ENCODE peak calls at places on chromosomes 3 and 15, in nine cellular contexts. One of them, this sample, is unnamed.

GRCh38 chr15:60507596-60508424 is 28.9 kb upstream of the ICE2 start:
- DNase-seq in cardiac fibroblast: peak; percentile 79
- DNase-seq in GM13976: peak; percentile 72
- DNase-seq in mammary epithelial cell: peak; percentile 68
- DNase-seq in nephron progenitor cell: peak; percentile 33
- DNase-seq in adrenal gland: peak; percentile 44
- DNase-seq in endothelial cell: peak; percentile 40
- DNase-seq in RWPE1: peak; percentile 66
- DNase-seq in dorsolateral prefrontal cortex: peak; percentile 46
- DNase-seq in this sample: peak; percentile 70

GRCh38 chr3:154149286-154149685 is 28.1 kb downstream of the ARHGEF26 start:
- DNase-seq in nephron progenitor cell: no peak
- DNase-seq in adrenal gland: no peak
- DNase-seq in endothelial cell: no peak
- DNase-seq in GM13976: no peak
- DNase-seq in cardiac fibroblast: no peak
- DNase-seq in dorsolateral prefrontal cortex: no peak
- DNase-seq in mammary epithelial cell: no peak
- DNase-seq in RWPE1: no peak
- DNase-seq in this sample: no peak

GRCh38 chr3:67329358-67329757 is 325.1 kb downstream of the SUCLG2 start:
- DNase-seq in endothelial cell: no peak
- DNase-seq in mammary epithelial cell: no peak
- DNase-seq in RWPE1: no peak
- DNase-seq in adrenal gland: no peak
- DNase-seq in nephron progenitor cell: no peak
- DNase-seq in cardiac fibroblast: no peak
- DNase-seq in dorsolateral prefrontal cortex: no peak
- DNase-seq in GM13976: no peak
- DNase-seq in this sample: no peak

GRCh38 chr3:113245775-113246174 is 34.4 kb downstream of the BOC start:
- DNase-seq in dorsolateral prefrontal cortex: no peak
- DNase-seq in adrenal gland: no peak
- DNase-seq in RWPE1: no peak
- DNase-seq in cardiac fibroblast: peak; percentile 42
- DNase-seq in GM13976: no peak
- DNase-seq in mammary epithelial cell: no peak
- DNase-seq in endothelial cell: no peak
- DNase-seq in nephron progenitor cell: no peak
- DNase-seq in this sample: no peak

GRCh38 chr3:57709559-57709958 is 16.7 kb upstream of the DENND6A start:
- DNase-seq in cardiac fibroblast: no peak
- DNase-seq in mammary epithelial cell: peak; percentile 66
- DNase-seq in GM13976: no peak
- DNase-seq in endothelial cell: no peak
- DNase-seq in nephron progenitor cell: no peak
- DNase-seq in RWPE1: peak; percentile 9
- DNase-seq in dorsolateral prefrontal cortex: no peak
- DNase-seq in adrenal gland: no peak
- DNase-seq in this sample: no peak

GRCh38 chr3:5250467-5251195 is 63.1 kb downstream of the EDEM1 start:
- DNase-seq in dorsolateral prefrontal cortex: no peak
- DNase-seq in adrenal gland: no peak
- DNase-seq in GM13976: no peak
- DNase-seq in endothelial cell: no peak
- DNase-seq in mammary epithelial cell: peak; percentile 29
- DNase-seq in RWPE1: no peak
- DNase-seq in cardiac fibroblast: peak; percentile 28
- DNase-seq in nephron progenitor cell: no peak
- DNase-seq in this sample: no peak

GRCh38 chr15:37860896-37861295 is 73.5 kb upstream of the TMCO5A start:
- DNase-seq in GM13976: no peak
- DNase-seq in adrenal gland: no peak
- DNase-seq in mammary epithelial cell: no peak
- DNase-seq in RWPE1: no peak
- DNase-seq in cardiac fibroblast: no peak
- DNase-seq in nephron progenitor cell: no peak
- DNase-seq in endothelial cell: no peak
- DNase-seq in dorsolateral prefrontal cortex: no peak
- DNase-seq in this sample: no peak

GRCh38 chr3:50687127-50687751 is 12.5 kb downstream of the DOCK3 start:
- DNase-seq in cardiac fibroblast: no peak
- DNase-seq in dorsolateral prefrontal cortex: peak; percentile 41
- DNase-seq in mammary epithelial cell: no peak
- DNase-seq in adrenal gland: no peak
- DNase-seq in RWPE1: no peak
- DNase-seq in nephron progenitor cell: no peak
- DNase-seq in GM13976: no peak
- DNase-seq in endothelial cell: no peak
- DNase-seq in this sample: no peak

GRCh38 chr15:67178569-67179210 is 75.8 kb downstream of the AAGAB start:
- DNase-seq in mammary epithelial cell: peak; percentile 84
- DNase-seq in dorsolateral prefrontal cortex: no peak
- DNase-seq in GM13976: no peak
- DNase-seq in nephron progenitor cell: no peak
- DNase-seq in RWPE1: no peak
- DNase-seq in adrenal gland: no peak
- DNase-seq in endothelial cell: no peak
- DNase-seq in cardiac fibroblast: peak; percentile 96
- DNase-seq in this sample: no peak

GRCh38 chr3:138072816-138073215 is 42.6 kb downstream of the DZIP1L start:
- DNase-seq in RWPE1: no peak
- DNase-seq in dorsolateral prefrontal cortex: no peak
- DNase-seq in endothelial cell: no peak
- DNase-seq in cardiac fibroblast: no peak
- DNase-seq in GM13976: no peak
- DNase-seq in mammary epithelial cell: no peak
- DNase-seq in adrenal gland: no peak
- DNase-seq in nephron progenitor cell: no peak
- DNase-seq in this sample: peak; percentile 77

DNA sequence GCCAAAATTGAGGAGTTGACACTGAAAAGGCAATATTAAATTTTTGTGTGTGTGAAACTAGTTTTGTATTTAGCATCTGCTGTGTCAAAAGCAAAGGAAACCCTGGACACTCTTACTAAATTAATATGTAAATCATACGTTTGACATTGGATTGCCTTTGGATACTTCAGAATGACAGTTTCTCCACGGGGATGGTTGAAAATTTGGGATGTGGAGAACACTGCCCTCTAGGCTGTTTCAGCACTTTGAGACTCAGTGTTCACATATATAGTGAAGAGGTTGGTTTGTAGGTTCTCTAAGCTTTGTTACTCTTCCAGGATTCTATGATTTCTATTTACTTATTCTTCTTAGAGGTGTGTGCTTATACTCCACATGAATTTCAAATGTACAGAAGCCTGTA is 3.0 kb downstream of the ROBO2 start:
- DNase-seq in mammary epithelial cell: no peak
- DNase-seq in RWPE1: no peak
- DNase-seq in cardiac fibroblast: no peak
- DNase-seq in endothelial cell: no peak
- DNase-seq in dorsolateral prefrontal cortex: peak; percentile 24
- DNase-seq in nephron progenitor cell: no peak
- DNase-seq in adrenal gland: no peak
- DNase-seq in GM13976: no peak
- DNase-seq in this sample: no peak
- TF ChIP-seq CTCF in mammary epithelial cell: peak; percentile 6
- TF ChIP-seq CTCF in RWPE1: no peak
- TF ChIP-seq CTCF in cardiac fibroblast: no peak
- TF ChIP-seq CTCF in endothelial cell: no peak
- TF ChIP-seq CTCF in dorsolateral prefrontal cortex: no peak
- TF ChIP-seq CTCF in nephron progenitor cell: peak; percentile 26
- TF ChIP-seq CTCF in adrenal gland: no peak
- TF ChIP-seq CTCF in GM13976: no peak
- TF ChIP-seq CTCF in this sample: peak; percentile 65

DNA sequence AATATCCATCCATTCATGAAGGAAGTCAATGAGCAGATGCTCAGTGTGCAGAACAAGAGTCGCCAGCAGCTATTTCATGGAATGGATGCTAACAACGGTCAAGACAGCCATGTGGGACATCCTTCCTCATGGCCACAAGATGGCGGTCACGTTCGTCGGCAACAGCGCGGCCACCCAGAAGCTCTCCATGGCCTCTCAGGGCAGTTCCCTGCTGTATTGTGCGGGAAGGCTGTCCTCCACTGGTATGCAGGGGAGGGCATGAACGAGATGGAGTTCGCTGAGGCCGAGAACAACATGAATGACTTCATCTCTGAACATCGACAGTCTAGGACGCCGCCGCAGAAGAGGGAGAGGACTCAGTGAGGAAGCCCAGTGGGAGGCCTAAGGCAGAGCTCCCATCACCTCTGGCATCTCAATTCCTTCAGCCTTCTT is 208.3 kb downstream of the TJP1 start:
- DNase-seq in dorsolateral prefrontal cortex: no peak
- DNase-seq in nephron progenitor cell: no peak
- DNase-seq in RWPE1: peak; percentile 34
- DNase-seq in cardiac fibroblast: no peak
- DNase-seq in endothelial cell: no peak
- DNase-seq in adrenal gland: no peak
- DNase-seq in GM13976: no peak
- DNase-seq in mammary epithelial cell: no peak
- DNase-seq in this sample: peak; percentile 84
- TF ChIP-seq CTCF in dorsolateral prefrontal cortex: no peak
- TF ChIP-seq CTCF in nephron progenitor cell: peak; percentile 15
- TF ChIP-seq CTCF in RWPE1: peak; percentile 58
- TF ChIP-seq CTCF in cardiac fibroblast: no peak
- TF ChIP-seq CTCF in endothelial cell: no peak
- TF ChIP-seq CTCF in adrenal gland: no peak
- TF ChIP-seq CTCF in GM13976: no peak
- TF ChIP-seq CTCF in mammary epithelial cell: no peak
- TF ChIP-seq CTCF in this sample: peak; percentile 78

GRCh38 chr15:40960926-40961325 is 7.7 kb downstream of the CHAC1 start:
- DNase-seq in mammary epithelial cell: no peak
- DNase-seq in RWPE1: no peak
- DNase-seq in GM13976: no peak
- DNase-seq in endothelial cell: no peak
- DNase-seq in cardiac fibroblast: no peak
- DNase-seq in dorsolateral prefrontal cortex: no peak
- DNase-seq in nephron progenitor cell: no peak
- DNase-seq in adrenal gland: no peak
- DNase-seq in this sample: no peak
- TF ChIP-seq CTCF in mammary epithelial cell: no peak
- TF ChIP-seq CTCF in RWPE1: no peak
- TF ChIP-seq CTCF in GM13976: no peak
- TF ChIP-seq CTCF in endothelial cell: no peak
- TF ChIP-seq CTCF in cardiac fibroblast: no peak
- TF ChIP-seq CTCF in dorsolateral prefrontal cortex: no peak
- TF ChIP-seq CTCF in nephron progenitor cell: no peak
- TF ChIP-seq CTCF in adrenal gland: no peak
- TF ChIP-seq CTCF in this sample: no peak

GRCh38 chr3:42734263-42734860 is 31.8 kb upstream of the HHATL start:
- DNase-seq in endothelial cell: no peak
- DNase-seq in dorsolateral prefrontal cortex: peak; percentile 12
- DNase-seq in nephron progenitor cell: no peak
- DNase-seq in GM13976: no peak
- DNase-seq in adrenal gland: no peak
- DNase-seq in cardiac fibroblast: no peak
- DNase-seq in mammary epithelial cell: no peak
- DNase-seq in RWPE1: no peak
- DNase-seq in this sample: no peak

GRCh38 chr3:42731476-42732195 is 29.0 kb upstream of the HHATL start:
- DNase-seq in adrenal gland: no peak
- DNase-seq in GM13976: no peak
- DNase-seq in mammary epithelial cell: no peak
- DNase-seq in dorsolateral prefrontal cortex: peak; percentile 7
- DNase-seq in cardiac fibroblast: no peak
- DNase-seq in nephron progenitor cell: no peak
- DNase-seq in endothelial cell: no peak
- DNase-seq in RWPE1: no peak
- DNase-seq in this sample: no peak

GRCh38 chr3:42732196-42732828 is 29.7 kb upstream of the HHATL start:
- DNase-seq in RWPE1: no peak
- DNase-seq in nephron progenitor cell: no peak
- DNase-seq in dorsolateral prefrontal cortex: peak; percentile 92
- DNase-seq in GM13976: no peak
- DNase-seq in adrenal gland: no peak
- DNase-seq in endothelial cell: no peak
- DNase-seq in cardiac fibroblast: no peak
- DNase-seq in mammary epithelial cell: no peak
- DNase-seq in this sample: peak; percentile 41

GRCh38 chr3:42733501-42734262 is 31.1 kb upstream of the HHATL start:
- DNase-seq in RWPE1: no peak
- DNase-seq in endothelial cell: no peak
- DNase-seq in cardiac fibroblast: no peak
- DNase-seq in mammary epithelial cell: no peak
- DNase-seq in adrenal gland: no peak
- DNase-seq in GM13976: no peak
- DNase-seq in dorsolateral prefrontal cortex: peak; percentile 79
- DNase-seq in nephron progenitor cell: no peak
- DNase-seq in this sample: peak; percentile 58

DNA sequence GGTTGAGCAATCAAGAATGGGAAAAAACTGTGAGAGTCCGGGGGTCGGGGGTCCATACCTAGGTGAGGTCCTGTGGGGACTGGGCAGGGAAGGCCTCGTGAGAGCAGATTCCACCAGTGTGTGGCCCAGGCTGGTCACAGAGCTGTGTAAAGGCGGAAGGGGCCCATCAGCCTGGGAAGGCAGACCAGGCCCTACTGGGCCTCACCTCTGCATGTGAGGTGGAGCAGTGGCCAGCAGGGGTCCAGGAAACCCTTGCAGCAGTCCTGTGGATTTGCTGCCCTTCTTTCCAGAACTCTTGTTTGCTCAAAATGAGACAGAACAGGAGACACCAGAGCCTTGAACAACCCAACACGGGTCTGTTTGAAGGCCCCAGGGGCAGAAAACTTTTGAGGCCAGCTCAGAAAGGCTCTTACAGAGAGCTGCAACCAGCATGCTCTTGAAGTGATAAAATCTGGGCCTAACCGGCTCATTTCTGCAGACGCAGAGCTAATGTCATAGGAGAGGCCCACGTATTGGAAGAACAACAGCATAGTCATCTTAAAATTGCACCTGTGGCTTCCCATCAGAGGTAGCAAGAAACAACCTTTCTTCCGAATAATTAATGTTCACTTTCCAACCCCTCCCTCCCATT is 30.3 kb upstream of the HHATL start:
- DNase-seq in mammary epithelial cell: no peak
- DNase-seq in GM13976: no peak
- DNase-seq in endothelial cell: peak; percentile 31
- DNase-seq in RWPE1: no peak
- DNase-seq in dorsolateral prefrontal cortex: peak; percentile 10
- DNase-seq in adrenal gland: no peak
- DNase-seq in nephron progenitor cell: no peak
- DNase-seq in cardiac fibroblast: no peak
- DNase-seq in this sample: peak; percentile 68
- TF ChIP-seq CTCF in mammary epithelial cell: peak; percentile 5
- TF ChIP-seq CTCF in GM13976: no peak
- TF ChIP-seq CTCF in endothelial cell: peak; percentile 20
- TF ChIP-seq CTCF in RWPE1: no peak
- TF ChIP-seq CTCF in dorsolateral prefrontal cortex: no peak
- TF ChIP-seq CTCF in adrenal gland: no peak
- TF ChIP-seq CTCF in nephron progenitor cell: peak; percentile 19
- TF ChIP-seq CTCF in cardiac fibroblast: peak; percentile 12
- TF ChIP-seq CTCF in this sample: peak; percentile 73

DNA sequence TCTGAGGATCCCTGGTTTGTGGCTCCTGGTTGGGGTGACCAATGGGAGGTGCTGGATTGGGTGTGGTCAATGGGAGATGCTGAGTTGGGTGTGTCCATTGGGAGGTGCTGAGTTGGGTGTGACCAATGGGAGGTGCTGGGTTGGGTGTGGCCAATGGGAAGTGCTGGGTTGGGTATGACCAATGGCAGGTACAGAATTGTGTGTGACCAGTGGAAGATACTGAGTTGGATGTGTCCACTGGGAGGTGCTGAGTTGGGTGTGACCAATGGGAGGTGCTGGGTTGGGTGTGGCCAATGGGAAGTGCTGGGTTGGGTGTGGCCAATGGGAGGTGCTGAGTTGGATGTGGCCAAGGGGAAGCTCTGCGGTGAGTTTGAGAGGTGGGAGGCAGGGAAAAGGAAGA is 250.0 kb upstream of the PROK2 start:
- DNase-seq in nephron progenitor cell: no peak
- DNase-seq in dorsolateral prefrontal cortex: no peak
- DNase-seq in RWPE1: no peak
- DNase-seq in endothelial cell: no peak
- DNase-seq in cardiac fibroblast: no peak
- DNase-seq in GM13976: no peak
- DNase-seq in mammary epithelial cell: no peak
- DNase-seq in adrenal gland: no peak
- DNase-seq in this sample: no peak
- TF ChIP-seq CTCF in nephron progenitor cell: no peak
- TF ChIP-seq CTCF in dorsolateral prefrontal cortex: no peak
- TF ChIP-seq CTCF in RWPE1: no peak
- TF ChIP-seq CTCF in endothelial cell: no peak
- TF ChIP-seq CTCF in cardiac fibroblast: no peak
- TF ChIP-seq CTCF in GM13976: no peak
- TF ChIP-seq CTCF in mammary epithelial cell: no peak
- TF ChIP-seq CTCF in adrenal gland: no peak
- TF ChIP-seq CTCF in this sample: no peak

This sample was measured in endodermal cell.